ENCODE peak calls at places on chromosomes 2 and 18, in nine cellular contexts. X is activated CD8-positive, alpha-beta memory T cell treated with anti-CD3 and anti-CD28 coated beads for 24 hours; I is Calu3; A is lung; Q is endodermal cell; R is iPS-NIHi11; H is activated naive CD4-positive, alpha-beta T cell; T is ureter; N is stimulated activated CD8-positive, alpha-beta memory T cell treated with anti-CD3 and anti-CD28 coated beads, Interleukin-2, amount 100 ng/mL, for 1 hour. E is an unnamed sample.

GRCh38 chr2:237563816-237564215 is 2.6 kb upstream of the PRLH start:
- DNase-seq in X (no peak), I (peak), A (no peak), Q (peak), R (peak), H (no peak), T (no peak), N (no peak), E (no peak)

GRCh38 chr2:127643698-127644660 is 2.0 kb upstream of the GPR17 start:
- DNase-seq in X (no peak), I (no peak), A (no peak), Q (no peak), R (no peak), H (no peak), T (no peak), N (no peak), E (no peak)

GRCh38 chr2:161576421-161576820 is 47.8 kb upstream of the SLC4A10 start:
- DNase-seq in X (no peak), I (no peak), A (no peak), Q (peak), R (peak), H (no peak), T (no peak), N (no peak), E (no peak)

GRCh38 chr2:8134105-8134903 is 547.6 kb upstream of the ID2 start:
- DNase-seq in X (no peak), I (no peak), A (no peak), Q (peak), R (no peak), H (no peak), T (no peak), N (no peak), E (peak)

GRCh38 chr2:220748875-220749479 is 823.1 kb downstream of the EPHA4 start:
- DNase-seq in X (no peak), I (no peak), A (no peak), Q (peak), R (no peak), H (no peak), T (no peak), N (no peak), E (no peak)

GRCh38 chr2:195658541-195658890 is 1.5 kb downstream of the SLC39A10 start:
- DNase-seq in X (no peak), I (peak), A (no peak), Q (no peak), R (no peak), H (no peak), T (no peak), N (no peak), E (no peak)

GRCh38 chr2:175030380-175031271 is 25.4 kb upstream of the CHN1 start:
- DNase-seq in X (no peak), I (peak), A (no peak), Q (peak), R (peak), H (no peak), T (no peak), N (no peak), E (no peak)

GRCh38 chr18:74819433-74820059 is 221.9 kb downstream of the ZNF407 start:
- DNase-seq in X (no peak), I (peak), A (no peak), Q (peak), R (peak), H (no peak), T (no peak), N (no peak), E (no peak)

GRCh38 chr2:169276045-169276444 is 86.3 kb downstream of the LRP2 start:
- DNase-seq in X (no peak), I (peak), A (no peak), Q (no peak), R (no peak), H (no peak), T (no peak), N (no peak), E (no peak)

GRCh38 chr2:180980943-180981898 is 816 bp downstream of the UBE2E3 start:
- DNase-seq in X (peak), I (peak), A (no peak), Q (peak), R (no peak), H (no peak), T (no peak), N (no peak), E (no peak)

GRCh38 chr18:76923485-76924085 is 101.2 kb downstream of the ZNF236 start:
- DNase-seq in X (no peak), I (peak), A (no peak), Q (peak), R (peak), H (no peak), T (no peak), N (no peak), E (no peak)

GRCh38 chr2:39851691-39852110 is 72.6 kb upstream of the THUMPD2 start:
- DNase-seq in X (no peak), I (no peak), A (no peak), Q (peak), R (peak), H (no peak), T (no peak), N (no peak), E (no peak)

GRCh38 chr2:164430166-164430783 is 191.0 kb downstream of the GRB14 start:
- DNase-seq in X (no peak), I (peak), A (no peak), Q (peak), R (peak), H (no peak), T (no peak), N (no peak), E (no peak)

GRCh38 chr2:165110394-165110793 is 93.5 kb downstream of the SCN3A start:
- DNase-seq in X (no peak), I (no peak), A (no peak), Q (no peak), R (no peak), H (no peak), T (no peak), N (no peak), E (no peak)

GRCh38 chr2:160628811-160629210 is 135.2 kb upstream of the RBMS1 start:
- DNase-seq in X (no peak), I (no peak), A (no peak), Q (no peak), R (no peak), H (no peak), T (no peak), N (no peak), E (no peak)

GRCh38 chr2:190545082-190545481 is 10.6 kb upstream of the NEMP2 start:
- DNase-seq in X (no peak), I (no peak), A (no peak), Q (no peak), R (no peak), H (no peak), T (no peak), N (no peak), E (no peak)

GRCh38 chr2:237594514-237594871 is 4.0 kb upstream of the RAB17 start:
- DNase-seq in X (no peak), I (no peak), A (no peak), Q (no peak), R (no peak), H (no peak), T (no peak), N (no peak), E (no peak)

GRCh38 chr2:48754874-48755273 is 650 bp downstream of the LHCGR start:
- DNase-seq in X (no peak), I (no peak), A (no peak), Q (peak), R (no peak), H (no peak), T (no peak), N (no peak), E (no peak)

GRCh38 chr2:240638517-240639160 is 13.4 kb downstream of the GPR35 start:
- DNase-seq in X (peak), I (no peak), A (no peak), Q (peak), R (no peak), H (no peak), T (peak), N (no peak), E (no peak)

GRCh38 chr2:229416116-229416694 is 145.1 kb upstream of the PID1 start:
- DNase-seq in X (no peak), I (no peak), A (peak), Q (no peak), R (no peak), H (no peak), T (no peak), N (no peak), E (peak)

GRCh38 chr2:119425620-119426395 is 5.8 kb upstream of the TMEM37 start:
- DNase-seq in X (peak), I (no peak), A (no peak), Q (no peak), R (no peak), H (no peak), T (no peak), N (no peak), E (no peak)

GRCh38 chr2:100245681-100246080 is 76.6 kb downstream of the LONRF2 start:
- DNase-seq in X (no peak), I (no peak), A (no peak), Q (no peak), R (no peak), H (no peak), T (no peak), N (no peak), E (no peak)

GRCh38 chr18:80103231-80103630 is 5.8 kb upstream of the ADNP2 start:
- DNase-seq in X (no peak), I (no peak), A (no peak), Q (no peak), R (no peak), H (no peak), T (no peak), N (no peak), E (no peak)

GRCh38 chr2:5285891-5286290 is 406.3 kb upstream of the SOX11 start:
- DNase-seq in X (no peak), I (no peak), A (no peak), Q (no peak), R (no peak), H (no peak), T (no peak), N (no peak), E (no peak)

GRCh38 chr2:7999683-8000476 is 682.0 kb upstream of the ID2 start:
- DNase-seq in X (no peak), I (no peak), A (no peak), Q (no peak), R (no peak), H (no peak), T (no peak), N (no peak), E (no peak)

GRCh38 chr2:71679481-71679880 is 226.1 kb downstream of the DYSF start:
- DNase-seq in X (no peak), I (no peak), A (peak), Q (peak), R (no peak), H (no peak), T (no peak), N (no peak), E (no peak)

GRCh38 chr18:51724790-51725721 is 527.6 kb upstream of the MEX3C start:
- DNase-seq in X (no peak), I (no peak), A (no peak), Q (no peak), R (no peak), H (no peak), T (no peak), N (no peak), E (no peak)

GRCh38 chr2:182559623-182560022 is 132.8 kb upstream of the PDE1A start:
- DNase-seq in X (no peak), I (no peak), A (no peak), Q (no peak), R (no peak), H (no peak), T (no peak), N (no peak), E (no peak)

GRCh38 chr2:3189961-3190360 is 187.7 kb downstream of the EIPR1 start:
- DNase-seq in X (no peak), I (no peak), A (no peak), Q (no peak), R (no peak), H (no peak), T (no peak), N (no peak), E (no peak)